ENCODE peak calls at places on chromosomes 11 and 22, in eight cellular contexts. One of them, this sample, is unnamed.

GRCh38 chr11:8730697-8731020 is 48.1 kb downstream of the RPL27A start:
- DNase-seq in HCT116: no peak
- DNase-seq in heart right ventricle: no peak
- DNase-seq in progenitor cell of endocrine pancreas: no peak
- DNase-seq in GM06990: no peak
- DNase-seq in uterus: no peak
- DNase-seq in GM20000: no peak
- DNase-seq in OCI-LY7: no peak
- DNase-seq in this sample: no peak

GRCh38 chr11:126567419-126567818 is 211.9 kb downstream of the ST3GAL4 start:
- DNase-seq in heart right ventricle: no peak
- DNase-seq in HCT116: no peak
- DNase-seq in uterus: no peak
- DNase-seq in progenitor cell of endocrine pancreas: no peak
- DNase-seq in GM06990: no peak
- DNase-seq in OCI-LY7: no peak
- DNase-seq in GM20000: no peak
- DNase-seq in this sample: no peak

GRCh38 chr11:22742149-22742548 is 75.7 kb downstream of the GAS2 start:
- DNase-seq in GM06990: no peak
- DNase-seq in uterus: no peak
- DNase-seq in HCT116: no peak
- DNase-seq in heart right ventricle: no peak
- DNase-seq in GM20000: no peak
- DNase-seq in OCI-LY7: no peak
- DNase-seq in progenitor cell of endocrine pancreas: no peak
- DNase-seq in this sample: no peak

GRCh38 chr22:38467904-38468760 is at the start of gene KDELR3:
- DNase-seq in progenitor cell of endocrine pancreas: no peak
- DNase-seq in uterus: peak
- DNase-seq in GM06990: peak
- DNase-seq in heart right ventricle: peak
- DNase-seq in HCT116: peak
- DNase-seq in GM20000: peak
- DNase-seq in OCI-LY7: no peak
- DNase-seq in this sample: peak

GRCh38 chr11:116861539-116861938 is 24.1 kb upstream of the APOA1 start:
- DNase-seq in heart right ventricle: no peak
- DNase-seq in GM20000: no peak
- DNase-seq in OCI-LY7: no peak
- DNase-seq in HCT116: no peak
- DNase-seq in progenitor cell of endocrine pancreas: no peak
- DNase-seq in uterus: no peak
- DNase-seq in GM06990: no peak
- DNase-seq in this sample: no peak

GRCh38 chr11:66388746-66389386 is 17.3 kb upstream of the SLC29A2 start:
- DNase-seq in uterus: no peak
- DNase-seq in GM06990: no peak
- DNase-seq in GM20000: peak
- DNase-seq in OCI-LY7: peak
- DNase-seq in heart right ventricle: peak
- DNase-seq in HCT116: peak
- DNase-seq in progenitor cell of endocrine pancreas: no peak
- DNase-seq in this sample: peak

GRCh38 chr11:34792814-34793241 is 123.4 kb downstream of the APIP start:
- DNase-seq in OCI-LY7: no peak
- DNase-seq in GM20000: no peak
- DNase-seq in GM06990: no peak
- DNase-seq in heart right ventricle: no peak
- DNase-seq in progenitor cell of endocrine pancreas: no peak
- DNase-seq in uterus: no peak
- DNase-seq in HCT116: no peak
- DNase-seq in this sample: no peak

GRCh38 chr11:102121329-102121728 is 11.1 kb downstream of the YAP1 start:
- DNase-seq in OCI-LY7: no peak
- DNase-seq in GM06990: no peak
- DNase-seq in HCT116: no peak
- DNase-seq in uterus: no peak
- DNase-seq in GM20000: no peak
- DNase-seq in heart right ventricle: no peak
- DNase-seq in progenitor cell of endocrine pancreas: no peak
- DNase-seq in this sample: no peak

GRCh38 chr22:39388261-39389011 is 11.1 kb upstream of the TAB1 start:
- DNase-seq in progenitor cell of endocrine pancreas: peak
- DNase-seq in heart right ventricle: peak
- DNase-seq in uterus: peak
- DNase-seq in GM20000: peak
- DNase-seq in HCT116: peak
- DNase-seq in GM06990: peak
- DNase-seq in OCI-LY7: no peak
- DNase-seq in this sample: peak

GRCh38 chr11:62127426-62127825 is 3.6 kb downstream of the INCENP start:
- DNase-seq in OCI-LY7: no peak
- DNase-seq in progenitor cell of endocrine pancreas: no peak
- DNase-seq in heart right ventricle: no peak
- DNase-seq in uterus: no peak
- DNase-seq in GM20000: no peak
- DNase-seq in GM06990: no peak
- DNase-seq in HCT116: no peak
- DNase-seq in this sample: no peak

GRCh38 chr22:24424001-24424900 is 3.1 kb upstream of the ADORA2A start:
- DNase-seq in GM20000: no peak
- DNase-seq in OCI-LY7: peak
- DNase-seq in progenitor cell of endocrine pancreas: no peak
- DNase-seq in heart right ventricle: no peak
- DNase-seq in HCT116: no peak
- DNase-seq in GM06990: peak
- DNase-seq in uterus: no peak
- DNase-seq in this sample: no peak

DNA sequence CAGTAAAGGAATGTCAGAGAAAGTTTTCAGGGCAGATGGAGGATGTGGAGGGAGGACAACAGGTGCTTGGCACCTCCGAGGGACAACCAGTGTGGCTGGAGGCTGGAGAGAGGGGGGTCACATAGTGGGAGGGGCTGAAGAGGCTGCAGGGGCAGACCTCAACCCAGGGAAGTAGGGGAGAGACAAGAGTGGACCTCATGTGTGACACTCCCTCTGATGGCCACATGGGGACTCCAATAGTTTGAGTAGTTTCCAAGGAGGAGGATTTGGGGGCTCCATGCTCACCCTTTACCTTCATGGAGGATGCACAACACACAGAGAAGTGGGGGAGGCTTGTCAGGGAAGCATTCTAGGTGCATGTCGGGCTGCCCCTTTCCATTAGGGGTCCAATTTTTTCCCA is 35.1 kb upstream of the ASPHD2 start:
- DNase-seq in progenitor cell of endocrine pancreas: no peak
- DNase-seq in uterus: no peak
- DNase-seq in HCT116: no peak
- DNase-seq in OCI-LY7: no peak
- DNase-seq in GM20000: no peak
- DNase-seq in GM06990: no peak
- DNase-seq in heart right ventricle: no peak
- DNase-seq in this sample: no peak
- TF ChIP-seq CTCF in progenitor cell of endocrine pancreas: peak
- TF ChIP-seq CTCF in uterus: no peak
- TF ChIP-seq CTCF in HCT116: peak
- TF ChIP-seq CTCF in OCI-LY7: peak
- TF ChIP-seq CTCF in GM20000: no peak
- TF ChIP-seq CTCF in GM06990: no peak
- TF ChIP-seq CTCF in heart right ventricle: no peak
- TF ChIP-seq CTCF in this sample: peak

DNA sequence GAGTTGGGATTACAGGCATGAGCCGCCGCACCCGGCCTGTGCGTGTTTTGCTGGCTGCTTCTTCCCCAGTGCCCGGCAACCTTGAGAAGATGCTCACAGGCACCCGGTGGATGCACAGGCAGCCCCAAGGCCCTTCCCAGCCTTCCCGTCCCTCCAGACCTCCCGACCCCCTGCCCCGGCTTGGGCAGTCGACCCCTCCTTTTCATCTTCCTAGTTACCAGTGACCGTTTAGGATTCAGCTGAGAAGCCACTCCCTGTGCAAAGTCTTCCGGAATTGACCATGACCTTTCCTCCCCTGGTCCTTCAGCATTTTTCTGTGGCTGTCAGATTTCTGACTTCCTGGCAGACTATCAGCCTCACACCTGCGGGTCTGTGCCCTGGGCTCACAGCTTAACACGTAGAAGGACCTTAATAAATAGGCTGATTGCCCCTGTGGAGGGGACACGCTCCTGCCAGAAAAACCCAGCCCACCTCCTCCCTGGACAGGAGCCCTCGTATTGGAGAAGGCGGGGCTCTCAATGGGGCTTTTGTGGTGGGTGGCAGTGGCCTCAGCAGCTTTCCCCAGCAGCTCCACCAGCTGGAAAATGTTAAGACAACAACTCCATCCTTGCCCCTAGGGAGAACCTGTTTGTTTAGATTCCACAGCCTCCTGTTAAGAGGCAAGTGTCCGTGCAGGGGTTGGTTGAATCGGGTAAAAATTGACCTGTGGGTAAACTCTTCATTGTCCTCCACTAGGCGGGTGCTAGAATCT is 10.4 kb upstream of the ANO1 start:
- DNase-seq in GM20000: no peak
- DNase-seq in OCI-LY7: no peak
- DNase-seq in heart right ventricle: no peak
- DNase-seq in progenitor cell of endocrine pancreas: no peak
- DNase-seq in uterus: no peak
- DNase-seq in GM06990: no peak
- DNase-seq in HCT116: peak
- DNase-seq in this sample: no peak
- TF ChIP-seq CTCF in GM20000: no peak
- TF ChIP-seq CTCF in OCI-LY7: no peak
- TF ChIP-seq CTCF in heart right ventricle: no peak
- TF ChIP-seq CTCF in progenitor cell of endocrine pancreas: peak
- TF ChIP-seq CTCF in uterus: no peak
- TF ChIP-seq CTCF in GM06990: no peak
- TF ChIP-seq CTCF in HCT116: peak
- TF ChIP-seq CTCF in this sample: no peak

DNA sequence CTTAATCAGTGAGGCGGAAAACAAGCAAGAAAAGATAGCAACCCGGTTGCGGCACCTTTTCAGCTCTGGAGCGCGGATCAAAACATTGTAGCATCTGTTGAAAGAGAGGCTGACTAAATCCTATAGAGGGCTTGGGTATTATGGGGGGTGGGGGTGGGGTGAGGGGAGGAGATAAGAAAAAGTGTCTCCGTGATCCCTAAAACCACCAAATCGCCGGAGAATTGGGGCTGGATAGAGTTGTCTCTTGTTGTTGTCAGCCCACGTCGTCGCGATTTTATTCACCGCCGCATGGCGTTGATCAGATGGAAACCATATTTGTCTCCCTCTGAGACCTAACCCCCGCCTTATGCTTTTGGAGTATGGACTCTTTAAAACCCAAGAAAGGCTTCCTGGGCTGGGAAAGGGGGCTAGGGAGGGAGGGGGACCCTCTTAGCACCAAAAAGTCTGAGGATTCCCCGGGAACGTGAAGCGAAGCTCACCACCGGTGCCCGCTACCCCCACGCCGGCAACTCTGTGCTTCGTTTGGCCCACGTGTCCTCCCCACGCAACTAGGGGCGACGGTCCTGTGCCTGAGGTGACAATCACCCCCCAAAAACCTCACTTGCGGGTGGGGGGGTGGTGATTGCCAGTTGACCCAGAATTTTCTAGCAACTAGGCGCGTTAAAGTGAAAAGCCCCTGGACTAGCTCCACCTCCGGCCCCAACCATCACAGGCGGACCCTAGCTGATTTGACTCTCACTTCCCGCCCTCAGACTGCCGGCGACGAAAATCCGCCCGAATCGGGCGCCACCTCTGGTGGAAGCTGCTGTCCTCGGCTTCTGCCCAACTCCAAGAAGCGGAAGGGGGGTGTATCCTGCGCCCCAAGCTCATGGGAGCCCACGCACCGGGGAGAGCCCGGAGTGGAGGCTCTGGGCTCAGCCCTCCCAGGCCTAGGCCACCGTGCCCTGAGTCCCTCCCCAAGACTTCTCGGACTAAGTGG is 12.8 kb downstream of the PAX6 start:
- DNase-seq in GM06990: peak
- DNase-seq in progenitor cell of endocrine pancreas: no peak
- DNase-seq in HCT116: no peak
- DNase-seq in GM20000: peak
- DNase-seq in heart right ventricle: no peak
- DNase-seq in OCI-LY7: no peak
- DNase-seq in uterus: no peak
- DNase-seq in this sample: peak
- TF ChIP-seq CTCF in GM06990: peak
- TF ChIP-seq CTCF in progenitor cell of endocrine pancreas: peak
- TF ChIP-seq CTCF in HCT116: no peak
- TF ChIP-seq CTCF in GM20000: peak
- TF ChIP-seq CTCF in heart right ventricle: no peak
- TF ChIP-seq CTCF in OCI-LY7: no peak
- TF ChIP-seq CTCF in uterus: no peak
- TF ChIP-seq CTCF in this sample: peak

GRCh38 chr22:41285820-41286638 is at the start of gene RANGAP1:
- DNase-seq in OCI-LY7: peak
- DNase-seq in progenitor cell of endocrine pancreas: peak
- DNase-seq in GM20000: peak
- DNase-seq in GM06990: peak
- DNase-seq in uterus: peak
- DNase-seq in heart right ventricle: peak
- DNase-seq in HCT116: peak
- DNase-seq in this sample: peak
- TF ChIP-seq CTCF in OCI-LY7: no peak
- TF ChIP-seq CTCF in progenitor cell of endocrine pancreas: peak
- TF ChIP-seq CTCF in GM20000: no peak
- TF ChIP-seq CTCF in GM06990: no peak
- TF ChIP-seq CTCF in uterus: peak
- TF ChIP-seq CTCF in heart right ventricle: peak
- TF ChIP-seq CTCF in HCT116: no peak
- TF ChIP-seq CTCF in this sample: peak

DNA sequence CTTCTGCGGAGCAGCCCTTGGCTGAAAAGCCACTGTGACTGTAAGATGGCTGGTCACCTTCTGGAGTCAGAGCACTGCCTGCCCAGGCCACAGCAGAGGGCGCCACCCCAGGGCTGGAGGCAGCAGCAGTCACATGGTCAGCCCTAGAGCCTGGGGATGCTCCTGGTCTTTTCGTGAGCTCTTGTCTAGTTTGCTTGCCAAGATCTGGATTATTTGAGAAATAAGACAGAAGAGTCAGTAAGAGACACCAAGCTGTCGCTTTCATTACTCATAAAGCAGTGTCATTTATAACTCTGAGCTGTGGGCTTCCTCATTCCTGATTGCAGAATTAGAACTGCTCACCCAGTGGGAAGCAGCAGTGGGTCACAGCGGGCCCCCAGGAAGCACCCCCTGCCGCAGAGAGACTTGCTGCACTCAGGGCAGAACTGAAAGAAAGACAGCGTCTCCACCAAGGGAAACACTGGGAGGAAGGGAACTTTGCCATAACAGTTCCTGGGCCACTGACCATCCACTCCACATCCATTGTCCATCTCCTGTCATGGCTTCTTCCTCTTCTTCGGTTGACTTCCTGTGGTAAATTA is 56.7 kb downstream of the PPP6R2 start:
- DNase-seq in heart right ventricle: peak
- DNase-seq in uterus: no peak
- DNase-seq in progenitor cell of endocrine pancreas: no peak
- DNase-seq in OCI-LY7: peak
- DNase-seq in HCT116: peak
- DNase-seq in GM06990: peak
- DNase-seq in GM20000: peak
- DNase-seq in this sample: peak
- TF ChIP-seq CTCF in heart right ventricle: no peak
- TF ChIP-seq CTCF in uterus: peak
- TF ChIP-seq CTCF in progenitor cell of endocrine pancreas: peak
- TF ChIP-seq CTCF in OCI-LY7: peak
- TF ChIP-seq CTCF in HCT116: peak
- TF ChIP-seq CTCF in GM06990: peak
- TF ChIP-seq CTCF in GM20000: peak
- TF ChIP-seq CTCF in this sample: peak

This sample was measured in GM13977.